ENCODE peak calls at places on chromosomes 4 and X, in four cellular contexts. X, W, L and T are unnamed samples.

GRCh38 chr4:102761478-102761790 is 666 bp upstream of the MANBA start:
- DNase-seq in W (no peak), L (no peak), X (peak), T (no peak)

GRCh38 chrX:134377537-134377936 is 82.4 kb upstream of the HPRT1 start:
- DNase-seq in X (peak), L (peak), W (no peak), T (no peak)

GRCh38 chrX:42524374-42524773 is 253.6 kb downstream of the PPP1R2C start:
- DNase-seq in X (no peak), W (no peak), L (no peak), T (peak)

GRCh38 chr4:32216502-32216901 is 1496.3 kb downstream of the PCDH7 start:
- DNase-seq in L (no peak), X (no peak), W (no peak), T (no peak)

GRCh38 chr4:106584590-106584989 is 216.0 kb upstream of the GIMD1 start:
- DNase-seq in X (no peak), W (no peak), L (no peak), T (no peak)

GRCh38 chr4:6011686-6012085 is 6.5 kb downstream of the C4orf50 start:
- DNase-seq in W (no peak), X (peak), L (no peak), T (no peak)

GRCh38 chrX:14029039-14029424 is 660 bp downstream of the GEMIN8 start:
- DNase-seq in L (no peak), W (no peak), X (no peak), T (no peak)

GRCh38 chr4:3367866-3368265 is 73.9 kb upstream of the HGFAC start:
- DNase-seq in W (no peak), X (no peak), L (no peak), T (no peak)

GRCh38 chr4:8103991-8104390 is 54.6 kb downstream of the ABLIM2 start:
- DNase-seq in W (no peak), L (no peak), X (no peak), T (no peak)

GRCh38 chrX:121146059-121146628 is 98.7 kb downstream of the GLUD2 start:
- DNase-seq in X (no peak), W (no peak), L (no peak), T (no peak)

GRCh38 chrX:150352114-150352513 is 11.0 kb upstream of the MAMLD1 start:
- DNase-seq in X (no peak), L (no peak), W (no peak), T (no peak)

GRCh38 chr4:142563682-142564291 is 282.3 kb downstream of the INPP4B start:
- DNase-seq in X (no peak), W (no peak), L (no peak), T (peak)

GRCh38 chr4:162116085-162116784 is 47.6 kb downstream of the FSTL5 start:
- DNase-seq in W (no peak), X (no peak), L (no peak), T (no peak)

GRCh38 chrX:40908857-40909475 is 173.6 kb upstream of the MED14 start:
- DNase-seq in L (no peak), X (no peak), W (no peak), T (peak)

GRCh38 chr4:176193126-176193525 is 2.3 kb downstream of the SPATA4 start:
- DNase-seq in X (no peak), L (no peak), W (no peak), T (no peak)

GRCh38 chrX:104854188-104854587 is 288.2 kb downstream of the IL1RAPL2 start:
- DNase-seq in X (no peak), L (no peak), W (no peak), T (no peak)

GRCh38 chr4:104966349-104967033 is 180.2 kb upstream of the TET2 start:
- DNase-seq in W (peak), X (no peak), L (no peak), T (no peak)

GRCh38 chrX:80334583-80334982 is 85.7 kb upstream of the TENT5D start:
- DNase-seq in X (no peak), L (no peak), W (no peak), T (no peak)

GRCh38 chr4:76272091-76272490 is 20.6 kb downstream of the FAM47E start:
- DNase-seq in W (no peak), L (no peak), X (no peak), T (no peak)

GRCh38 chr4:151231915-151232595 is 44.9 kb upstream of the PRSS48 start:
- DNase-seq in X (no peak), L (no peak), W (no peak), T (no peak)

GRCh38 chr4:101286663-101287062 is 60.7 kb downstream of the PPP3CA start:
- DNase-seq in X (no peak), W (no peak), L (no peak), T (no peak)

GRCh38 chr4:6965329-6965728 is 55.7 kb downstream of the TBC1D14 start:
- DNase-seq in L (no peak), X (no peak), W (no peak), T (no peak)

GRCh38 chr4:140296871-140297570 is 76.4 kb upstream of the SCOC start:
- DNase-seq in W (no peak), L (no peak), X (peak), T (peak)

GRCh38 chr4:149997881-149998421 is 80.3 kb upstream of the DCLK2 start:
- DNase-seq in W (no peak), X (peak), L (peak), T (peak)